ENCODE peak calls at places on chromosomes 13 and 19, in ten cellular contexts. D is left ventricle myocardium inferior, M is AG04450, A is cardiac muscle cell, Y is lower lobe of right lung, N is heart right ventricle, O is epithelial cell of esophagus, K is H1, T is IMR-90, U is HCT116. C is an unnamed sample.

GRCh38 chr19:677201-677600 is 1.0 kb downstream of the FSTL3 start:
- DNase-seq in D (peak; percentile 78), M (peak; percentile 18), A (peak; percentile 87), Y (peak; percentile 80), N (peak; percentile 75), O (peak; percentile 86), K (no peak), T (peak; percentile 79), U (no peak), C (peak; percentile 74)

GRCh38 chr19:31256601-31256990 is 92.6 kb downstream of the TSHZ3 start:
- DNase-seq in D (no peak), M (no peak), A (no peak), Y (no peak), N (no peak), O (peak; percentile 19), K (no peak), T (no peak), U (no peak), C (no peak)

GRCh38 chr19:3849092-3849491 is 19.7 kb downstream of the ZFR2 start:
- DNase-seq in D (no peak), M (no peak), A (no peak), Y (no peak), N (no peak), O (peak; percentile 36), K (no peak), T (no peak), U (peak; percentile 65), C (no peak)

GRCh38 chr13:43223206-43223605 is 199.8 kb downstream of the DNAJC15 start:
- DNase-seq in D (no peak), M (no peak), A (no peak), Y (no peak), N (no peak), O (no peak), K (no peak), T (no peak), U (no peak), C (no peak)

GRCh38 chr13:95492044-95492801 is 60.3 kb upstream of the CLDN10 start:
- DNase-seq in D (no peak), M (no peak), A (no peak), Y (no peak), N (no peak), O (peak; percentile 76), K (no peak), T (no peak), U (no peak), C (peak; percentile 85)

GRCh38 chr19:45090034-45090433 is 2.9 kb upstream of the PPP1R37 start:
- DNase-seq in D (no peak), M (no peak), A (no peak), Y (no peak), N (no peak), O (no peak), K (no peak), T (no peak), U (no peak), C (no peak)

GRCh38 chr13:48818495-48818961 is 157.2 kb upstream of the FNDC3A start:
- DNase-seq in D (no peak), M (peak; percentile 90), A (peak; percentile 85), Y (no peak), N (no peak), O (peak; percentile 83), K (no peak), T (peak; percentile 98), U (no peak), C (no peak)

GRCh38 chr13:63351533-63351932 is 1935.9 kb upstream of the PCDH20 start:
- DNase-seq in D (no peak), M (no peak), A (no peak), Y (no peak), N (no peak), O (no peak), K (no peak), T (peak; percentile 36), U (no peak), C (no peak)

GRCh38 chr19:45918721-45919120 is 4.1 kb upstream of the NANOS2 start:
- DNase-seq in D (no peak), M (no peak), A (no peak), Y (no peak), N (no peak), O (no peak), K (no peak), T (no peak), U (no peak), C (no peak)

GRCh38 chr19:38710928-38711725 is 33.1 kb downstream of the CAPN12 start:
- DNase-seq in D (no peak), M (no peak), A (no peak), Y (no peak), N (no peak), O (no peak), K (no peak), T (no peak), U (no peak), C (no peak)

GRCh38 chr19:38713227-38713649 is 31.0 kb downstream of the CAPN12 start:
- DNase-seq in D (peak; percentile 78), M (no peak), A (no peak), Y (no peak), N (peak; percentile 79), O (no peak), K (no peak), T (peak; percentile 56), U (no peak), C (no peak)

GRCh38 chr19:38713865-38714264 is 30.4 kb downstream of the CAPN12 start:
- DNase-seq in D (no peak), M (no peak), A (no peak), Y (no peak), N (no peak), O (no peak), K (no peak), T (no peak), U (no peak), C (no peak)

GRCh38 chr19:38711726-38712153 is 32.5 kb downstream of the CAPN12 start:
- DNase-seq in D (no peak), M (peak; percentile 86), A (peak; percentile 75), Y (peak; percentile 73), N (peak; percentile 60), O (no peak), K (no peak), T (peak; percentile 97), U (no peak), C (no peak)

DNA sequence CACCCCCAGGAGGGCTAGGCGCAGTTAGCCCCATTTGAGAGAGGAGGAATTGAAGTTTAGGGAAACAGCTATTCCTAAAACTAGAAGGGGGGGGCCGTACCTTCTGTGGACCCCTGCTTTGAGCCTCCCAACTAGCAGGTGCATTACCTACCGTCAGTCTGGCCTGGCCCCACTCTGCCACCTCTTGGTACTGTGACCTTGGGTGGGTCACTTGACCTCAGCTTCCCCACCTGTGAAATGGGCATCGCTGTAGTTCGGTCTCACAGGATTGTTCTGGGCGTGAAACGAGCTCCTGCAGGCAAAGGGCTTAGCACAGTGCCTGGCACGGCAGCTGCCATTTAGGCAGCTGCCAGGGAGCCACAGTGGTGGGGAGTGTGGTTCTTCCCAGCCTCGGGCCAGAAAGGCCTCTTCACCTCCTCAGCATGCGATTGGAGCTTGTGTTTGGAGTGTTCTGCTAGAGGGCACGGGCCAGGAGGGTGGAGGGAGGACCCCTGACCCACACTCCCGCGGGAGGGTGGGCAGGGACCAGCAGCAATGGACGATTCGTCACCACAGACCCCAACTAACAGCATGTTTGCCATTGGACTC is 32.0 kb downstream of the CAPN12 start:
- DNase-seq in D (no peak), M (no peak), A (no peak), Y (no peak), N (no peak), O (no peak), K (no peak), T (no peak), U (no peak), C (no peak)
- H3K4me3 ChIP-seq in D (no peak overlapping the region), M (no peak overlapping the region), A (no peak overlapping the region), Y (no peak overlapping the region), N (no peak overlapping the region), O (no peak overlapping the region), K (no peak overlapping the region), T (no peak overlapping the region), U (no peak overlapping the region), C (no peak overlapping the region)

GRCh38 chr13:33450956-33451709 is 165.6 kb upstream of the STARD13 start:
- DNase-seq in D (no peak), M (no peak), A (no peak), Y (no peak), N (no peak), O (no peak), K (no peak), T (no peak), U (no peak), C (no peak)
- TF ChIP-seq CTCF in D (no peak), M (no peak), A (no peak), Y (no peak), N (no peak), O (no peak), K (no peak), T (no peak), U (no peak), C (no peak)

GRCh38 chr19:42249149-42249750 is 5.7 kb downstream of the ERF start:
- DNase-seq in D (no peak), M (no peak), A (no peak), Y (no peak), N (no peak), O (no peak), K (no peak), T (no peak), U (no peak), C (no peak)

GRCh38 chr19:42250666-42251531 is 4.0 kb downstream of the ERF start:
- DNase-seq in D (peak; percentile 46), M (no peak), A (peak; percentile 53), Y (peak; percentile 50), N (peak; percentile 55), O (peak; percentile 39), K (no peak), T (peak; percentile 50), U (no peak), C (peak; percentile 42)

GRCh38 chr19:42251572-42251990 is 3.3 kb downstream of the ERF start:
- DNase-seq in D (no peak), M (no peak), A (no peak), Y (no peak), N (no peak), O (peak; percentile 34), K (no peak), T (no peak), U (no peak), C (no peak)

GRCh38 chr19:42249769-42250168 is 5.2 kb downstream of the ERF start:
- DNase-seq in D (no peak), M (no peak), A (no peak), Y (no peak), N (no peak), O (no peak), K (no peak), T (no peak), U (no peak), C (no peak)

DNA sequence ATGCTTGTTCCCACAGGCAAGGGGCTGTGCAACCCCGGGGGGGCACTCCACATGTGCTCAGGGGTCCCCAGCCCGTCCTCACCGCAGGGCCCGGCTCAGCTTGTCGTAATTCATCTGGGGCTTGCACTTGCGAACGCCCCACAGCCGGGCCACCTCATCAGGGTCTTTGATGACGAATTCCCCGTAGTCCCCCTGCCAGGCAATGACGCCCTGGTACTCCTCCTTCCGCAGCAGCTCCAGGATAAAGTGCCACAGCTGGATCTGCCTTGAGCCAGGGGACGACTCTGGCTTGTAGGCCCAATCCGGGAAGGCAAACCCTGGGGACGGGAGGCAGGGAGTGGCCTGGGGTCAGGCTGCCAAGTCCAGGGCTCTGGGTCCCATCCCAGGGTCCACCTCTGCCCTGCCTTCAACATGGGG is 4.7 kb downstream of the ERF start:
- DNase-seq in D (no peak), M (no peak), A (no peak), Y (no peak), N (peak; percentile 50), O (no peak), K (no peak), T (no peak), U (no peak), C (no peak)
- H3K4me3 ChIP-seq in D (peak overlapping the region; percentile 97), M (no peak overlapping the region), A (no peak overlapping the region), Y (peak overlapping the region; percentile 21), N (peak overlapping the region; percentile 19), O (no peak overlapping the region), K (no peak overlapping the region), T (no peak overlapping the region), U (no peak overlapping the region), C (no peak overlapping the region)

GRCh38 chr19:29260477-29261317 is 47.7 kb upstream of the UQCRFS1 start:
- DNase-seq in D (no peak), M (no peak), A (peak; percentile 40), Y (no peak), N (no peak), O (peak; percentile 1), K (no peak), T (peak; percentile 4), U (peak; percentile 36), C (peak; percentile 14)
- TF ChIP-seq CTCF in D (peak; percentile 34), M (peak; percentile 37), A (peak; percentile 43), Y (peak; percentile 14), N (peak; percentile 41), O (no peak), K (peak; percentile 73), T (peak; percentile 33), U (no peak), C (no peak)

C was measured in mucosa of descending colon.